ENCODE peak calls at places on chromosomes 12 and 14, in six cellular contexts. E is IMR-90, P is HCT116, X is adrenal gland, B is A549, H is H54. S is an unnamed sample.
A peak's percentile ranks its signal among the peaks of the same experiment; 100 is the strongest.

GRCh38 chr14:93712838-93713724 is 75.2 kb downstream of the PRIMA1 start:
- DNase-seq in E (peak; percentile 6), P (no peak), X (no peak), B (no peak), H (no peak), S (no peak)

GRCh38 chr12:46149905-46150304 is 118.9 kb downstream of the SLC38A1 start:
- DNase-seq in E (no peak), P (no peak), X (no peak), B (no peak), H (no peak), S (no peak)

GRCh38 chr12:71636704-71637115 is 26.9 kb downstream of the ZFC3H1 start:
- DNase-seq in E (peak; percentile 72), P (peak; percentile 57), X (no peak), B (peak; percentile 78), H (peak; percentile 7), S (peak; percentile 73)

GRCh38 chr12:104668274-104668718 is 211.5 kb downstream of the CHST11 start:
- DNase-seq in E (peak; percentile 62), P (no peak), X (peak; percentile 46), B (no peak), H (no peak), S (no peak)

GRCh38 chr12:75623631-75624118 is 112.3 kb upstream of the KRR1 start:
- DNase-seq in E (peak; percentile 33), P (peak; percentile 89), X (peak; percentile 6), B (peak; percentile 81), H (peak; percentile 15), S (peak; percentile 25)

GRCh38 chr12:123089631-123090353 is 61.1 kb downstream of the PITPNM2 start:
- DNase-seq in E (peak; percentile 99), P (peak; percentile 90), X (peak; percentile 74), B (peak; percentile 85), H (peak; percentile 86), S (peak; percentile 97)

GRCh38 chr12:31037921-31038320 is 35.7 kb upstream of the DDX11 start:
- DNase-seq in E (no peak), P (no peak), X (no peak), B (no peak), H (no peak), S (no peak)

GRCh38 chr14:100032749-100033148 is 32.5 kb upstream of the EVL start:
- DNase-seq in E (no peak), P (no peak), X (no peak), B (no peak), H (no peak), S (no peak)

GRCh38 chr12:112941528-112942335 is 3.5 kb downstream of the OAS3 start:
- DNase-seq in E (no peak), P (no peak), X (no peak), B (no peak), H (no peak), S (no peak)

GRCh38 chr12:14689996-14690395 is 6.4 kb downstream of the GUCY2C start:
- DNase-seq in E (no peak), P (no peak), X (no peak), B (no peak), H (no peak), S (no peak)

GRCh38 chr12:125776212-125776611 is 711.0 kb downstream of the AACS start:
- DNase-seq in E (no peak), P (no peak), X (no peak), B (no peak), H (no peak), S (no peak)

GRCh38 chr14:95196268-95196667 is 38.9 kb upstream of the DICER1 start:
- DNase-seq in E (no peak), P (peak; percentile 6), X (no peak), B (peak; percentile 27), H (no peak), S (peak; percentile 58)

GRCh38 chr12:83796527-83796926 is 1109.8 kb downstream of the TMTC2 start:
- DNase-seq in E (no peak), P (peak; percentile 8), X (no peak), B (no peak), H (no peak), S (no peak)

GRCh38 chr12:24905431-24905830 is 43.5 kb downstream of the BCAT1 start:
- DNase-seq in E (peak; percentile 67), P (no peak), X (no peak), B (no peak), H (no peak), S (no peak)

GRCh38 chr14:58368951-58369350 is 26.8 kb upstream of the TOMM20L start:
- DNase-seq in E (peak; percentile 59), P (no peak), X (no peak), B (no peak), H (no peak), S (no peak)

GRCh38 chr14:73237786-73238261 is 518 bp downstream of the PAPLN start:
- DNase-seq in E (no peak), P (no peak), X (no peak), B (no peak), H (peak; percentile 5), S (no peak)

GRCh38 chr14:100290607-100291304 is 15.5 kb downstream of the SLC25A29 start:
- DNase-seq in E (no peak), P (no peak), X (peak; percentile 7), B (no peak), H (no peak), S (no peak)

GRCh38 chr12:26493656-26494055 is 298.3 kb downstream of the SSPN start:
- DNase-seq in E (no peak), P (peak; percentile 21), X (no peak), B (no peak), H (no peak), S (no peak)

GRCh38 chr14:23364164-23364571 is 804 bp downstream of the EFS start:
- DNase-seq in E (no peak), P (no peak), X (no peak), B (no peak), H (no peak), S (no peak)

GRCh38 chr12:101670007-101670671 is 27.3 kb upstream of the CHPT1 start:
- DNase-seq in E (peak; percentile 58), P (peak; percentile 62), X (peak; percentile 29), B (peak; percentile 69), H (peak; percentile 26), S (peak; percentile 85)

DNA sequence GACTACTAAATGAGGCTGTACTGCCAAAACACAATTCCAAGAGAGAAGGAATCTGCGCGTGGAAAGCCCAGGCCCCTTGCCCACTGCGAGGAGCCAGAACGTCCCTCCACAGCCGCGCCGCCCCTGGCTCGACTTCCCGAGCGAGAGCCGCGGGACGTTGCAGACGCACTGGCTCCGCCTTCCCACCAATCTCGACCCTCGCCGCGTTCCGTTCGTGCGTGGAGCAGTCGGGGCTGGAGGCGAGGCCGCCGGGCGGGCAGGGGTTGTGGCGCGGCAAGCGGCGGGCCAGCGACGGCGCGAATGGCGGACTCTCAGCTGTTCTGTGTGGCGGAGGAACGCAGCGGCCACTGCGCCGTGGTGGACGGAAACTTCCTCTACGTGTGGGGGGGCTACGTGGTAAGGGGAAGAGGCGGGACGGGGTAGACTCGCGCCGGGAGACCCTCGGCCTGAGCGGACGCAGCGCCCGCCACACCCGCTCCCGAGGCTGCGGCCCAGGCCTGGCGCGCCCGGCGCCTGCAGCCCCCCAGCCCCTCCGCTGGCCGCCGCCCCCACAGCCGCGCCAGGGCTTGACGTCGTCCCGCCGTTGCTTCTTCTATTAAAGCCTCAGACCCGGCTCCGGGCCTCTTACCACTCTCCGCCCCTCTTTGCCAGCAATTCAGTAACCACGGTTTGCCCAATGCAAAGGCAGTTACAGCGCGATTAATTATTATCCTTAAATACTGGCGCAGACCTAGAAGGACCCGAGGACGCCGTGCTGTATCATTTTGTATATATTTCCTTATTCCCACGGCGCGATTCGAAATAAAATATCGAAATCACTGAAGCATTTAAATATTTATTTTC is at the start of gene KLHDC1:
- DNase-seq in E (peak; percentile 63), P (no peak), X (peak; percentile 86), B (peak; percentile 78), H (peak; percentile 47), S (peak; percentile 83)
- TF ChIP-seq POLR2A in E (peak; percentile 80), P (peak; percentile 34), X (peak; percentile 96), B (peak; percentile 91), H (peak; percentile 71), S (peak; percentile 43)

DNA sequence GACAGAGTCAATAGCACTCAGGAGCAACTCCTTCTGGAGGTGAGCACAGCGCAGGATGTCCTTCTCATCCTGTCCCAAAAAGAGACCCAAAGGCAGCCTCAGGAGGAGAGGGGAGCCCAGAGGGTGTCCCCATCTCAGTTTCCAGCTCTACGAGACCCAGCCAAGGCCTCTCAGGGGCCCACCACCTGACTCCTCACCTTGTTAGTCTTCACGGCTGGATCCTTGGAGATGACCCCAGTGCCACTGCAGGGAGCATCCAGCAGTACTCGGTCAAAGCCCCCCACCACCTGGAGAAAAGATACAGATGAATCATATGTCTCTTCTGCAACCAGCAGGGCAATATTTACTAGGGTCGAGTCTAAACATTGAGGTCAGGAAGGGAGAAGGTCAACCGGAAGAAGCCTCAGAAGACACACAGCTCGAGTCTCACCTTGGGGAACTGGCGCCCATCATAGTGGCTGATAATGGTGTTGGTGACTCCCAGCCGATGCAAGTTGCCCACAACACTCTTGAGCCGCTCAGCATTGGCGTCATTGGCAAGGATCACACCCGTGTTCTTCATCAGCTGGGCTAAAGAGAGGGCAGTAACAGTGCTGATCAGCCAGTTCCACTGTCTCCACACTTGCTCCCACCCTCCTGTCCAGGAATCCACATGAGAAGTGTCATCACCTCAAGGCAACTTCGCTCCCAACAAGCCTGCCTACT is 4.8 kb upstream of the IFFO1 start:
- DNase-seq in E (no peak), P (no peak), X (no peak), B (no peak), H (no peak), S (no peak)
- TF ChIP-seq POLR2A in E (no peak), P (no peak), X (no peak), B (no peak), H (no peak), S (no peak)

GRCh38 chr14:70601162-70601561 is 707 bp upstream of the MED6 start:
- DNase-seq in E (peak; percentile 13), P (no peak), X (no peak), B (peak; percentile 9), H (no peak), S (no peak)

GRCh38 chr14:70595443-70596185 is 4.8 kb downstream of the MED6 start:
- DNase-seq in E (peak; percentile 48), P (no peak), X (peak; percentile 20), B (peak; percentile 8), H (peak; percentile 9), S (no peak)

GRCh38 chr14:70602254-70602653 is 1.8 kb upstream of the MED6 start:
- DNase-seq in E (no peak), P (no peak), X (no peak), B (no peak), H (no peak), S (no peak)

DNA sequence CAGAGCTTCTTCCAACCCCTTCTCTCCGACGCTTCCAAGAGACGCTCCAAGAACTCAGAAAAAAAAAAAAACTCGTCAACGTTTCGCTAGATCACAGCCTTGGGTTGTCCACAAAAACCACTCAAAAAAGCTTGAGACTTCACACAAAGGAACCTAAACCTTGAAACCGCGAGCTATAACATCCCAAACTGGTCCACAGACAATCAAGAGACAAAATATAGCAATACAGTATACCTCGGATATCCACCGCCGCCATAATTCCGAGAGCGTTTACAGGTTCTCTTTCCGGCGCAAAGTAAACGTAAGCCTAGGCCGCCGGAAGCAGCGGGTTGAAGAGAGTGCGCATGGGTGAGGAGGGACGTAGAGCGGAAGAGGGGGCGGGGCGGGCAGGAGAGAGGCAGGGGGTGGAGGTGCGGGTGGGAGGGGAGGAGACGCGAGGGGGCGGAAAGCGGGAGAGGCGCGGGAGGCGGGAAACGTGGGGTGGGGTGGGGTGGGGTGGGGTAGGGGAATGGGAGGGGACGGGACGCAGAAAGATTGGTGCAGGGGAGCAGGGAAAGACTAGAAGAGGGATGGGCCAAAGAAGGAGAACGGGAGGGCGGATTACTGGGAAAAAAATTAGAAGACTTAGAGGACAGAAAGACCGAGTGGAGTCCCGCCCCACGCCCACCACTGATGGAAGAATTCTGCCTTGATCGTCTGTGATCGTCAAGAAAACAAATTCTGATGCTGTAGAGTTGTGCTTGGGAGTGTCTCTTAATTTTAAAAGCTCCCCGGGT is at the start of gene MED6:
- DNase-seq in E (peak; percentile 86), P (peak; percentile 82), X (peak; percentile 96), B (peak; percentile 94), H (peak; percentile 59), S (peak; percentile 93)
- TF ChIP-seq POLR2A in E (peak; percentile 75), P (no peak), X (no peak), B (peak; percentile 5), H (no peak), S (peak; percentile 60)

GRCh38 chr12:92469837-92470236 is 233.0 kb upstream of the PLEKHG7 start:
- DNase-seq in E (peak; percentile 46), P (no peak), X (peak; percentile 68), B (peak; percentile 47), H (no peak), S (no peak)
- TF ChIP-seq POLR2A in E (no peak), P (no peak), X (no peak), B (no peak), H (no peak), S (no peak)

S was measured in NB4.